ENCODE peak calls at places on chromosome 4, in nine cellular contexts. One of them, this sample, is unnamed.

GRCh38 chr4:161803171-161803570 is 360.6 kb downstream of the FSTL5 start:
- DNase-seq in astrocyte of the cerebellum: no peak
- DNase-seq in mucosa of gallbladder: no peak
- DNase-seq in T1000: no peak
- DNase-seq in CD8-positive, alpha-beta memory T cell: no peak
- DNase-seq in naive B cell: no peak
- DNase-seq in mesenteric fat pad: no peak
- DNase-seq in progenitor cell of endocrine pancreas: no peak
- DNase-seq in ELR: no peak
- DNase-seq in this sample: no peak

GRCh38 chr4:21202959-21203358 is 502.7 kb downstream of the PACRGL start:
- DNase-seq in mesenteric fat pad: no peak
- DNase-seq in naive B cell: no peak
- DNase-seq in CD8-positive, alpha-beta memory T cell: no peak
- DNase-seq in T1000: no peak
- DNase-seq in ELR: no peak
- DNase-seq in progenitor cell of endocrine pancreas: no peak
- DNase-seq in astrocyte of the cerebellum: no peak
- DNase-seq in mucosa of gallbladder: no peak
- DNase-seq in this sample: no peak

GRCh38 chr4:77861500-77861899 is 1.1 kb upstream of the MRPL1 start:
- DNase-seq in mucosa of gallbladder: no peak
- DNase-seq in T1000: no peak
- DNase-seq in astrocyte of the cerebellum: no peak
- DNase-seq in ELR: peak; percentile 15
- DNase-seq in naive B cell: no peak
- DNase-seq in mesenteric fat pad: no peak
- DNase-seq in progenitor cell of endocrine pancreas: no peak
- DNase-seq in CD8-positive, alpha-beta memory T cell: no peak
- DNase-seq in this sample: no peak

GRCh38 chr4:81454498-81454897 is 17.2 kb downstream of the RASGEF1B start:
- DNase-seq in ELR: peak; percentile 3
- DNase-seq in naive B cell: no peak
- DNase-seq in mesenteric fat pad: no peak
- DNase-seq in T1000: no peak
- DNase-seq in mucosa of gallbladder: no peak
- DNase-seq in CD8-positive, alpha-beta memory T cell: no peak
- DNase-seq in astrocyte of the cerebellum: no peak
- DNase-seq in progenitor cell of endocrine pancreas: no peak
- DNase-seq in this sample: no peak

GRCh38 chr4:36241771-36242170 is 2.5 kb downstream of the ARAP2 start:
- DNase-seq in mesenteric fat pad: no peak
- DNase-seq in ELR: peak; percentile 33
- DNase-seq in astrocyte of the cerebellum: no peak
- DNase-seq in mucosa of gallbladder: no peak
- DNase-seq in progenitor cell of endocrine pancreas: no peak
- DNase-seq in naive B cell: peak; percentile 45
- DNase-seq in CD8-positive, alpha-beta memory T cell: no peak
- DNase-seq in T1000: no peak
- DNase-seq in this sample: no peak

GRCh38 chr4:70443329-70443728 is 28.7 kb upstream of the MUC7 start:
- DNase-seq in progenitor cell of endocrine pancreas: no peak
- DNase-seq in CD8-positive, alpha-beta memory T cell: no peak
- DNase-seq in ELR: no peak
- DNase-seq in mucosa of gallbladder: no peak
- DNase-seq in naive B cell: no peak
- DNase-seq in mesenteric fat pad: no peak
- DNase-seq in T1000: no peak
- DNase-seq in astrocyte of the cerebellum: no peak
- DNase-seq in this sample: no peak

GRCh38 chr4:10620935-10621488 is 63.6 kb downstream of the CLNK start:
- DNase-seq in progenitor cell of endocrine pancreas: no peak
- DNase-seq in T1000: no peak
- DNase-seq in astrocyte of the cerebellum: no peak
- DNase-seq in mesenteric fat pad: no peak
- DNase-seq in CD8-positive, alpha-beta memory T cell: no peak
- DNase-seq in mucosa of gallbladder: no peak
- DNase-seq in naive B cell: no peak
- DNase-seq in ELR: no peak
- DNase-seq in this sample: no peak

GRCh38 chr4:141636771-141637460 is 533 bp downstream of the IL15 start:
- DNase-seq in mesenteric fat pad: no peak
- DNase-seq in progenitor cell of endocrine pancreas: peak; percentile 19
- DNase-seq in mucosa of gallbladder: peak; percentile 40
- DNase-seq in ELR: peak; percentile 68
- DNase-seq in T1000: no peak
- DNase-seq in CD8-positive, alpha-beta memory T cell: peak; percentile 8
- DNase-seq in astrocyte of the cerebellum: no peak
- DNase-seq in naive B cell: no peak
- DNase-seq in this sample: no peak

GRCh38 chr4:83618431-83618830 is 82.5 kb downstream of the GPAT3 start:
- DNase-seq in ELR: peak; percentile 88
- DNase-seq in mesenteric fat pad: no peak
- DNase-seq in progenitor cell of endocrine pancreas: no peak
- DNase-seq in naive B cell: no peak
- DNase-seq in T1000: no peak
- DNase-seq in astrocyte of the cerebellum: peak; percentile 19
- DNase-seq in CD8-positive, alpha-beta memory T cell: no peak
- DNase-seq in mucosa of gallbladder: peak; percentile 71
- DNase-seq in this sample: no peak

GRCh38 chr4:85823295-85823694 is 348.3 kb downstream of the ARHGAP24 start:
- DNase-seq in mucosa of gallbladder: no peak
- DNase-seq in progenitor cell of endocrine pancreas: no peak
- DNase-seq in CD8-positive, alpha-beta memory T cell: no peak
- DNase-seq in T1000: no peak
- DNase-seq in mesenteric fat pad: no peak
- DNase-seq in naive B cell: no peak
- DNase-seq in astrocyte of the cerebellum: no peak
- DNase-seq in ELR: peak; percentile 61
- DNase-seq in this sample: no peak

GRCh38 chr4:122584517-122584916 is 36.3 kb downstream of the IL21 start:
- DNase-seq in progenitor cell of endocrine pancreas: no peak
- DNase-seq in naive B cell: no peak
- DNase-seq in ELR: peak; percentile 69
- DNase-seq in mucosa of gallbladder: no peak
- DNase-seq in CD8-positive, alpha-beta memory T cell: no peak
- DNase-seq in mesenteric fat pad: no peak
- DNase-seq in astrocyte of the cerebellum: peak; percentile 78
- DNase-seq in T1000: no peak
- DNase-seq in this sample: no peak

GRCh38 chr4:185835814-185836213 is 23.8 kb upstream of the SORBS2 start:
- DNase-seq in ELR: no peak
- DNase-seq in progenitor cell of endocrine pancreas: no peak
- DNase-seq in T1000: no peak
- DNase-seq in astrocyte of the cerebellum: no peak
- DNase-seq in mucosa of gallbladder: no peak
- DNase-seq in CD8-positive, alpha-beta memory T cell: no peak
- DNase-seq in mesenteric fat pad: no peak
- DNase-seq in naive B cell: no peak
- DNase-seq in this sample: no peak

GRCh38 chr4:22510750-22511149 is 5.1 kb downstream of the ADGRA3 start:
- DNase-seq in ELR: no peak
- DNase-seq in mucosa of gallbladder: no peak
- DNase-seq in progenitor cell of endocrine pancreas: no peak
- DNase-seq in mesenteric fat pad: no peak
- DNase-seq in naive B cell: no peak
- DNase-seq in T1000: no peak
- DNase-seq in astrocyte of the cerebellum: no peak
- DNase-seq in CD8-positive, alpha-beta memory T cell: no peak
- DNase-seq in this sample: no peak

GRCh38 chr4:108058685-108059440 is 69.2 kb downstream of the HADH start:
- DNase-seq in naive B cell: no peak
- DNase-seq in astrocyte of the cerebellum: no peak
- DNase-seq in CD8-positive, alpha-beta memory T cell: no peak
- DNase-seq in progenitor cell of endocrine pancreas: no peak
- DNase-seq in mesenteric fat pad: no peak
- DNase-seq in T1000: peak; percentile 52
- DNase-seq in ELR: peak; percentile 97
- DNase-seq in mucosa of gallbladder: no peak
- DNase-seq in this sample: no peak

GRCh38 chr4:23360718-23361117 is 529.1 kb downstream of the PPARGC1A start:
- DNase-seq in progenitor cell of endocrine pancreas: no peak
- DNase-seq in CD8-positive, alpha-beta memory T cell: no peak
- DNase-seq in naive B cell: no peak
- DNase-seq in astrocyte of the cerebellum: no peak
- DNase-seq in ELR: no peak
- DNase-seq in T1000: no peak
- DNase-seq in mesenteric fat pad: no peak
- DNase-seq in mucosa of gallbladder: no peak
- DNase-seq in this sample: no peak

GRCh38 chr4:24070117-24070516 is 180.3 kb upstream of the PPARGC1A start:
- DNase-seq in ELR: peak; percentile 96
- DNase-seq in progenitor cell of endocrine pancreas: no peak
- DNase-seq in astrocyte of the cerebellum: peak; percentile 12
- DNase-seq in mucosa of gallbladder: no peak
- DNase-seq in T1000: peak; percentile 15
- DNase-seq in mesenteric fat pad: no peak
- DNase-seq in naive B cell: no peak
- DNase-seq in CD8-positive, alpha-beta memory T cell: no peak
- DNase-seq in this sample: no peak

GRCh38 chr4:36187723-36188333 is 56.5 kb downstream of the ARAP2 start:
- DNase-seq in ELR: peak; percentile 59
- DNase-seq in mucosa of gallbladder: no peak
- DNase-seq in mesenteric fat pad: no peak
- DNase-seq in progenitor cell of endocrine pancreas: no peak
- DNase-seq in naive B cell: peak; percentile 2
- DNase-seq in CD8-positive, alpha-beta memory T cell: no peak
- DNase-seq in T1000: no peak
- DNase-seq in astrocyte of the cerebellum: peak; percentile 49
- DNase-seq in this sample: no peak

GRCh38 chr4:40555176-40555900 is 74.3 kb downstream of the RBM47 start:
- DNase-seq in CD8-positive, alpha-beta memory T cell: no peak
- DNase-seq in mucosa of gallbladder: no peak
- DNase-seq in T1000: no peak
- DNase-seq in naive B cell: no peak
- DNase-seq in progenitor cell of endocrine pancreas: no peak
- DNase-seq in ELR: no peak
- DNase-seq in astrocyte of the cerebellum: no peak
- DNase-seq in mesenteric fat pad: no peak
- DNase-seq in this sample: no peak

GRCh38 chr4:167196386-167196785 is 37.9 kb downstream of the SPOCK3 start:
- DNase-seq in T1000: no peak
- DNase-seq in progenitor cell of endocrine pancreas: no peak
- DNase-seq in ELR: peak; percentile 66
- DNase-seq in mucosa of gallbladder: no peak
- DNase-seq in CD8-positive, alpha-beta memory T cell: no peak
- DNase-seq in astrocyte of the cerebellum: no peak
- DNase-seq in naive B cell: no peak
- DNase-seq in mesenteric fat pad: no peak
- DNase-seq in this sample: no peak

GRCh38 chr4:173545440-173545839 is 15.4 kb upstream of the HAND2 start:
- DNase-seq in T1000: no peak
- DNase-seq in mesenteric fat pad: no peak
- DNase-seq in ELR: no peak
- DNase-seq in mucosa of gallbladder: no peak
- DNase-seq in CD8-positive, alpha-beta memory T cell: no peak
- DNase-seq in astrocyte of the cerebellum: no peak
- DNase-seq in progenitor cell of endocrine pancreas: no peak
- DNase-seq in naive B cell: no peak
- DNase-seq in this sample: no peak